ENCODE peak calls at places on chromosomes 4 and X, in four cellular contexts. D, Z, I and Y are unnamed samples.

GRCh38 chr4:104211657-104212056 is 283.0 kb downstream of the CXXC4 start:
- DNase-seq in D (no peak), Z (no peak), I (no peak), Y (no peak)

GRCh38 chr4:119165767-119166166 is 30.1 kb downstream of the MYOZ2 start:
- DNase-seq in D (no peak), Z (no peak), I (no peak), Y (no peak)

GRCh38 chr4:17561195-17561909 is 15.6 kb upstream of the LAP3 start:
- DNase-seq in D (no peak), Z (no peak), I (peak), Y (no peak)

GRCh38 chr4:119550857-119551532 is 77.6 kb downstream of the PDE5A start:
- DNase-seq in D (no peak), Z (no peak), I (peak), Y (no peak)

GRCh38 chrX:2829066-2829430 is 318 bp downstream of the GYG2 start:
- DNase-seq in D (no peak), Z (no peak), I (no peak), Y (no peak)

GRCh38 chr4:71268156-71268555 is 70.7 kb upstream of the SLC4A4 start:
- DNase-seq in D (no peak), Z (no peak), I (peak), Y (no peak)

GRCh38 chrX:118254611-118255010 is 91.3 kb upstream of the WDR44 start:
- DNase-seq in D (no peak), Z (no peak), I (peak), Y (peak)

GRCh38 chrX:50211510-50211909 is 6.9 kb downstream of the CCNB3 start:
- DNase-seq in D (no peak), Z (no peak), I (peak), Y (no peak)

GRCh38 chr4:176191974-176192373 is 3.4 kb downstream of the SPATA4 start:
- DNase-seq in D (no peak), Z (no peak), I (peak), Y (no peak)

GRCh38 chrX:54708404-54708803 is 89.7 kb downstream of the ITIH6 start:
- DNase-seq in D (no peak), Z (no peak), I (no peak), Y (no peak)

GRCh38 chrX:63958134-63958865 is 173.3 kb upstream of the ARHGEF9 start:
- DNase-seq in D (no peak), Z (no peak), I (no peak), Y (no peak)

GRCh38 chr4:71524746-71525145 is 185.9 kb downstream of the SLC4A4 start:
- DNase-seq in D (no peak), Z (no peak), I (no peak), Y (no peak)

GRCh38 chr4:165656829-165657467 is 216.1 kb upstream of the TLL1 start:
- DNase-seq in D (no peak), Z (no peak), I (no peak), Y (no peak)

GRCh38 chrX:145694048-145694447 is 123.6 kb upstream of the SLITRK2 start:
- DNase-seq in D (no peak), Z (no peak), I (no peak), Y (no peak)

GRCh38 chr4:48127882-48128394 is 6.1 kb downstream of the TXK start:
- DNase-seq in D (peak), Z (no peak), I (peak), Y (peak)

GRCh38 chr4:141548791-141549190 is 87.6 kb upstream of the IL15 start:
- DNase-seq in D (no peak), Z (no peak), I (peak), Y (no peak)

GRCh38 chr4:102521570-102522553 is 20.7 kb downstream of the NFKB1 start:
- DNase-seq in D (no peak), Z (no peak), I (no peak), Y (no peak)

GRCh38 chrX:13101439-13102139 is 57.2 kb upstream of the FAM9C start:
- DNase-seq in D (no peak), Z (no peak), I (peak), Y (peak)

GRCh38 chrX:19670321-19670750 is 155.0 kb upstream of the MAP3K15 start:
- DNase-seq in D (no peak), Z (no peak), I (peak), Y (peak)

GRCh38 chrX:64202808-64203320 is 2.6 kb downstream of the AMER1 start:
- DNase-seq in D (no peak), Z (no peak), I (peak), Y (no peak)

GRCh38 chrX:28347526-28347925 is 239.7 kb upstream of the IL1RAPL1 start:
- DNase-seq in D (no peak), Z (no peak), I (no peak), Y (no peak)

GRCh38 chr4:113328514-113328913 is 279.1 kb downstream of the ANK2 start:
- DNase-seq in D (no peak), Z (no peak), I (peak), Y (no peak)

GRCh38 chr4:19961092-19961491 is 290.6 kb upstream of the SLIT2 start:
- DNase-seq in D (no peak), Z (no peak), I (peak), Y (no peak)

DNA sequence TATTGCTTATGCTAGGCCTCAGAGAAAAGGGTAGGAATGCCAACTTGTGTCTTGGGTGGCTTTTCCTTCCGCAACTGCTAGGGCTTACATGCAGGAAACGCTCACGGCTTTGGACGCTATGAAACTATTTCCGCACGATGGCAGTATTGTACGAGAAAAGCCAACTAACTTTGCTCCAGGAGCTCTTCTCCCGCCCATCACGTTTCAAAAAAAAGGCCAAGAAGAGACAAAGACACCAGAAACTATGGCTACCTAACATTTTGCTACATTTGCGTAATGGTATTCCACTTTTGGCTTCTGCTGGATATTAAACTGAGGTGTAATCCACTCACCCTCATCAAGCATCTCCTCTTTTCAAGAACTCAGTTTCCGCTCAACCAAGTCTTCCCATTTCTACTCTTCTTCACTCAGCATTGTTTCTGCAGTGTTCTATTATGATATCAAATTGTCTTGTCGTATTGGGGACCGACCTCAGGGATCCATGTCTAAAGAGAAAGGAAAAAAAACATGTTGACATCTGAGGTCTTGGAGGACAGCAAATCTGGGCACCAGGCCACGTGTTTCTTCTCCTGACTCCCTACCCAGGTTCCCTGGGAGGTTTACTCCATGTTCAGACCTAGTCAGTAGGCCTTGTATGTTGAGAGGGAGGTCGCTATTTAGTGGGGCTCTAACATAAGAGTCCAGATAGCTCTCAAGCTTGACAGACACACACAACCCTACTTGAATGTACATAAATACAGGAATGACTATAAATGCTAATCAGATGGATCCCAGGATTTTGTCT is 239.4 kb upstream of the STK26 start:
- DNase-seq in D (peak), Z (no peak), I (no peak), Y (peak)
- H3K27ac ChIP-seq in D (no peak), Z (no peak), I (no peak), Y (no peak)

DNA sequence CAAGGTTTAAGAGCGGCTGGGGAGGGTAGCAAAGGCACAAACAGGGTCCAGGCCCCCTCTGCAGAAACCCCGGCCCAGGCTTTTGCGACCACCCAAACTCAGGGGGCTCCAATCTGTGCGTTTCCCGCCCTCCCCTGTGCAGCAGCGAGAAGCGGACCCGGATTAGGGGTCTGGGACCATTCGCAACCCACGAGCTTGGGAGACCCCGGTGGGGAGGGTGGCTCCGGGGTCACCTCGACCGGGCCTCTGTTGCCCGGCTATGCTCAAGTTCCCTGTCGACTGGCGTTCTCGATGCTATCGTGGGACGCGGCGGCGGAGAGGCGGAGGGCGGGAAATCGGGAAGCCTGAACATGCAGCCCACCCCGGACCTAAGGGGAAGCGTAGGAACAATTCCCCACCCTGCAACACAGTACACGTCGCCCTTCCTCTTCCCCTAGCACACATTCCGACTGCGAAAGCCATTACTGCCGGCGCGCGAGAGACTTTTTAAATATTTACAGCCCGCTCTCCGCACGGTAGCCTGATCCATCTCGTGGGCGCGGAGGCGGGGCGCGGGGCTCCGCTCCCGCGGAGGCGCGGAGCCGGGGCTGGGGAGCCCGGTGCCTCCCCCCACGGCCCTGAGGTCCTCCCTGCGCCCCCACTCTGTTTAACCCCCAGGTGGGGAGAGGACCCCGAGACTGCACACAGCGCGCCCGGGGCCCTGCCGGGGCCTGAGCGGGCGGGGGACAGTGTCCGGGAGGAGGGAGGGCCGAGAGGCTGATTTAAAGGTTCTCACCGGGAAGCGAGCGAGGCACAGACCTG is 48.1 kb upstream of the BCOR start:
- DNase-seq in D (no peak), Z (no peak), I (peak), Y (no peak)
- H3K27ac ChIP-seq in D (no peak), Z (no peak), I (no peak), Y (peak)

DNA sequence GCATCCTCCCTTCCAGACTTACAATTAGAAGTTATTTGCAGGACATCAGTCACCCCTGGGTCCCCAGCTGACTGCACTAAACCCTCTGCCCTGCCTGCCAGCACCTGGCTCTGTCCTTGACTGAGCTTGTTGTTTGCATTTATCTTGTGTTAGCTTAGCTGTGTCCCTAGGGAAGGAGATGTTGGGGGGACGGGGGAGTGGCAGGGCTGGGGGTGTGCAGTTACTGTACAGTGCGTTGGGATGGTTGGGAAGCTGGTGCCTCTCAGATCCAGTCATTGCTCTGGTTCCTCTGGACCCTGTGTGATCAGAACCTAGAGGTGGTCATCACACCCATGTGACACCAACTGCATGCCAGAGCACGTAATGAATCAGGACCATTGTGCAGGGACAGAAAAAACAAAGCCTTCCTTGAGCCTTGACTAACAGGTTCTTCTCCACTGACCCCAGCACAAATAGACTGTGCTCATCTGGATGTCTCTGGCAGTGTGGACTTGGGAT is 32.7 kb upstream of the PROM1 start:
- DNase-seq in D (no peak), Z (no peak), I (no peak), Y (no peak)
- H3K27ac ChIP-seq in D (no peak), Z (no peak), I (no peak), Y (no peak)

DNA sequence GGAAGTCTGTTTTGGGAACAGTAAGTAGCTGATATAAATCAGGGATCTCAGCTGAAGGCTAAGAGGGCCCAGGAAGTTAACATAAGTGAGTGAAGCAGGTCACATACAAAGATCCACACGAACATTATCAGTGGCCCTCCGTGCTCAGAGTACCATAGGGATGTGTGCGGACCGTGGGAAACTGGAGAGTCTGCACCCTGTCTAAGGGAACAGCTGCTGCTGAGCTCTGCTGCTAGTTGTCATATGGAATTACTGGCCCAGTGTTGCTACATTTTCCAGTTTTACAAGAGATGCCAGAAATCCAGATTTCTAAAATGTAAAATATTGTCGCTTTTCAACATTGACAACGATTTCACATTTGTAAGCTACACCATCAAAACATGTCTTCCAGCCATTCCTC is 90.5 kb downstream of the RTL5 start:
- DNase-seq in D (no peak), Z (no peak), I (no peak), Y (no peak)
- H3K27ac ChIP-seq in D (no peak), Z (no peak), I (no peak), Y (peak)

GRCh38 chr4:168220893-168221292 is 97.7 kb downstream of the DDX60 start:
- DNase-seq in D (no peak), Z (no peak), I (peak), Y (no peak)

GRCh38 chr4:168218663-168219062 is 99.9 kb downstream of the DDX60 start:
- DNase-seq in D (no peak), Z (no peak), I (peak), Y (no peak)

GRCh38 chr4:168221298-168221697 is 97.3 kb downstream of the DDX60 start:
- DNase-seq in D (no peak), Z (no peak), I (peak), Y (no peak)
- H3K27ac ChIP-seq in D (no peak), Z (no peak), I (no peak), Y (no peak)

DNA sequence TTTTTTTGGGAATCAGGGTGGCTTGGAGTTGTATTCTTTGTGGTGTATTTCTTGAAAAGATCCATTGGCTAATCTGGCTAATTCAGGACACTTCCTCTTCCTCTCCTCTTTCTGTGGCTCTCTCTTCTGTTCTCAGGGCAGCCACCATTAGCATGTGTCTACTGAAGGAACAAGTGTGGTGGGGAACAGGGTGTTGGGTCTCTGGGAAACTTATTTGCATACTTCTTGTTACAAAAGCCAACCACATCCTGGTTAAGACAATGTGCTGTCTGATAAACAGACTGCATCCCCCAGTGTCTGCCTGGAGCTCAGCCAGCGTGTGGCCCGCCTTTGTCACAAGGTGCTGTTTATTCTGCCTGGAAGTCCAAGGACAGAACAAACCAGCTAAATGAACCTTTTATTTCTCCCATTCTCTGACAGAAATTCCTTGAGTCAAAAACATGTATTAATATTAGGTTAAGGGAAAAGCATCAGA is 203.4 kb downstream of the SPRY1 start:
- DNase-seq in D (peak), Z (peak), I (peak), Y (peak)
- H3K27ac ChIP-seq in D (no peak), Z (peak), I (no peak), Y (peak)

GRCh38 chrX:39385022-39385421 is 583.8 kb downstream of the MID1IP1 start:
- DNase-seq in D (no peak), Z (no peak), I (no peak), Y (no peak)

GRCh38 chrX:39388730-39389129 is 587.5 kb downstream of the MID1IP1 start:
- DNase-seq in D (no peak), Z (no peak), I (no peak), Y (no peak)
- H3K27ac ChIP-seq in D (no peak), Z (no peak), I (no peak), Y (no peak)

DNA sequence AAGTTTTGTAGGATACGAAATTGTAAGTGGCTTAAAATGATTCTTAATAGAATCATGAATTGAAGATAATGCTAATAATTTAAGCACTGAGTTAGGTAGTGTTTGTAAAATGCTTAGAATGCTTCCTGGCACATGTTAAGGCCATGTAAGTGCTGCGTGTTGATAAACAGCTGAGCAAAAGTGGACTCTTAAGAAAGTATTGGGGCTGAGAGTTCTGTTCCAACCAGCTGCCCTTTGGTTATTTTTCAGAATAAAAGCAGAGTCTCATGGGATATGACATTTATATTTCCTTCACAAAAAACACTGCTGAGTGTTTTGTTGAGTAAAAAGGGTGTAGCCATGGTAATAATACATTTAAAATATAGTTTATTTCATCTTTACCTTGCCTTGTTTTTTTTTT is 42.5 kb downstream of the HTT start:
- DNase-seq in D (no peak), Z (no peak), I (no peak), Y (no peak)
- H3K27ac ChIP-seq in D (no peak), Z (no peak), I (no peak), Y (no peak)

DNA sequence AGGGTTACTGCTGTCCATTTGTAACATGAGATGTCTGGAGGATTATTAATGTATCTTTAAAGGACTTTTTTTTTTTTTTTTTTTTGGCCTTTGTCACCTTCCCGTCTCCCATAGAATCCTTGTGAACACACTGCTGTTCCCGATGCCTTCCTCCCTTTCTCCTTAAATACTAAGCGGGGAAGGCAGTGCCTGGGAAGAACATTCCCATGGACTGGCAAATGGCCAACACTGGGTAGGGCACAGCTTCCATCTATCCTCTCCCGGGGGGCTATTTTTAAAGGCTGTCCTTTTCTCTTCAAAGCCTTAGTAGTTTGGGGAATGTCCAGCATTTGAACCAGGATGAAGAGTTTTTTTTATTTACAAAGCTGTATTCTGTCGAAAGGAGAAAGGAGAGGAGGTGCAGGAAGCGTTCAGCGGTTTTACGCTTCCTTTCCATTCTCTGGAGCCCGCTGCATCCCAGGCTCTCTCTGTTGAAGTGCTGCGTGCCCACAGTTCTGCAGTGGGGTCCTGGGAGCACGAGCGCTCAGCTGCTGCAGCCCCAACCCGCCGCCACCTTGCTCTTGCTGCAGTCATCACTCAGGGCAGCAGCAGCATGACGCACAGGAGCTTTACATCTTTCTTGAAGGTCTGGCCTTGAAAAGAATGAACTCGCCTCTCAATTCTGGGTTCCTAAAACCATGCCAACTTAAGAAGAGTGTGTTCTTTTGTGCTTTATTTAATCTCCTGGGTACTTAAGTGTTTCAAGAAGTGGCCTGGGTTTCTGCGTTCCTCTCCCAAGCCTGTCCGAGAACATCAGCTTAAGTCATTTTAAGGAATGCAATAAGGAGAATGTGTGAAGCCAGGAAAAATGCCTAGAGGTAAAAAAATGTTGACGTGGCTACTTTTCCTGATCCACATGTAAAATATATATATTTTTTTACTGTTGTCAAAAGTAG is 427.2 kb downstream of the MAPK10 start:
- DNase-seq in D (no peak), Z (no peak), I (no peak), Y (no peak)
- H3K27ac ChIP-seq in D (no peak), Z (no peak), I (no peak), Y (no peak)

DNA sequence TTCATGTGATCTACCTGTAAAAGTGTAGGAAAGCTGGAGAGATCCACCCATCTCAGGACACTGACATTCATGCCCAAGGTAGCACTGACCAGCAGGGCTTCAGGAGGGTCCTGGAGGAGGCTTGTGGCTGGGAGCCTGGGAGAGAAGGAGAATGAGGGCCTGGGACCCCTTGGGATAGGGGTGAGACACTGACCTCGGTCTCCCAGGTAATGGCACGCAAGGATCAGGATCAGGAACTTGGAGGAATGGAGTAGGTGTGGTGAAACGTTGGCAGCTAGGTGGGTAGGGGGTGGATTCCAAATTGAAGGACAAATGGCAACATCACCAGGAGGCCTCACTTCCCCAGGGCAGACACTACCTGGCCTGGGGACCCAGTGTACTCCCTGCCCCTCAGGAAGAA is 12.4 kb upstream of the RGS12 start:
- DNase-seq in D (no peak), Z (no peak), I (no peak), Y (no peak)
- H3K27ac ChIP-seq in D (no peak), Z (no peak), I (no peak), Y (no peak)